ENCODE peak calls at places on chromosomes 12 and 14, in five cellular contexts. I, G, Y, K and R are unnamed samples.

GRCh38 chr12:71730936-71731335 is 23.7 kb upstream of the RAB21 start:
- DNase-seq in I (no peak), G (no peak), Y (no peak), K (no peak), R (no peak)

GRCh38 chr14:55794655-55795583 is 214.9 kb downstream of the KTN1 start:
- DNase-seq in I (no peak), G (no peak), Y (no peak), K (peak; percentile 28), R (no peak)

GRCh38 chr14:103897075-103897947 is 30.9 kb upstream of the TDRD9 start:
- DNase-seq in I (no peak), G (no peak), Y (no peak), K (no peak), R (peak; percentile 28)

GRCh38 chr12:106955377-106956047 is at the start of gene TMEM263:
- DNase-seq in I (peak; percentile 83), G (peak; percentile 100), Y (peak; percentile 90), K (peak; percentile 98), R (peak; percentile 91)

GRCh38 chr12:111753144-111753881 is 13.4 kb upstream of the ALDH2 start:
- DNase-seq in I (no peak), G (peak; percentile 95), Y (no peak), K (peak; percentile 86), R (peak; percentile 53)

GRCh38 chr12:13234045-13234641 is 37.6 kb downstream of the EMP1 start:
- DNase-seq in I (no peak), G (peak; percentile 46), Y (peak; percentile 13), K (peak; percentile 14), R (peak; percentile 34)

GRCh38 chr14:63730659-63731058 is 2.8 kb upstream of the SGPP1 start:
- DNase-seq in I (no peak), G (no peak), Y (no peak), K (no peak), R (no peak)

GRCh38 chr12:89999699-90000505 is 291.3 kb upstream of the ATP2B1 start:
- DNase-seq in I (no peak), G (no peak), Y (no peak), K (no peak), R (no peak)

GRCh38 chr12:94813314-94813713 is 163.0 kb upstream of the TMCC3 start:
- DNase-seq in I (no peak), G (no peak), Y (no peak), K (no peak), R (no peak)

GRCh38 chr14:101839236-101839635 is 77.7 kb downstream of the PPP2R5C start:
- DNase-seq in I (peak; percentile 57), G (no peak), Y (no peak), K (no peak), R (no peak)

GRCh38 chr12:38138225-38139221 is 178.1 kb upstream of the ALG10B start:
- DNase-seq in I (peak; percentile 23), G (peak; percentile 72), Y (no peak), K (peak; percentile 53), R (peak; percentile 60)

GRCh38 chr12:26187014-26187413 is 8.4 kb upstream of the SSPN start:
- DNase-seq in I (no peak), G (no peak), Y (no peak), K (no peak), R (no peak)

GRCh38 chr14:31243860-31244259 is 36.3 kb upstream of the HECTD1 start:
- DNase-seq in I (no peak), G (no peak), Y (no peak), K (no peak), R (no peak)

GRCh38 chr14:64217318-64217717 is 76.9 kb downstream of the ESR2 start:
- DNase-seq in I (no peak), G (peak; percentile 35), Y (no peak), K (no peak), R (no peak)

GRCh38 chr12:69977991-69978390 is 153.0 kb downstream of the MYRFL start:
- DNase-seq in I (no peak), G (no peak), Y (no peak), K (no peak), R (no peak)

GRCh38 chr14:91924871-91925726 is 22.4 kb downstream of the FBLN5 start:
- DNase-seq in I (no peak), G (no peak), Y (no peak), K (no peak), R (no peak)

GRCh38 chr14:99936738-99937474 is 128.3 kb upstream of the EVL start:
- DNase-seq in I (peak; percentile 62), G (no peak), Y (no peak), K (no peak), R (no peak)

GRCh38 chr12:122399592-122400373 is 22.7 kb downstream of the CLIP1 start:
- DNase-seq in I (no peak), G (peak; percentile 66), Y (no peak), K (peak; percentile 92), R (peak; percentile 91)

GRCh38 chr12:76033116-76034001 is 1.8 kb upstream of the PHLDA1 start:
- DNase-seq in I (no peak), G (no peak), Y (no peak), K (no peak), R (no peak)

DNA sequence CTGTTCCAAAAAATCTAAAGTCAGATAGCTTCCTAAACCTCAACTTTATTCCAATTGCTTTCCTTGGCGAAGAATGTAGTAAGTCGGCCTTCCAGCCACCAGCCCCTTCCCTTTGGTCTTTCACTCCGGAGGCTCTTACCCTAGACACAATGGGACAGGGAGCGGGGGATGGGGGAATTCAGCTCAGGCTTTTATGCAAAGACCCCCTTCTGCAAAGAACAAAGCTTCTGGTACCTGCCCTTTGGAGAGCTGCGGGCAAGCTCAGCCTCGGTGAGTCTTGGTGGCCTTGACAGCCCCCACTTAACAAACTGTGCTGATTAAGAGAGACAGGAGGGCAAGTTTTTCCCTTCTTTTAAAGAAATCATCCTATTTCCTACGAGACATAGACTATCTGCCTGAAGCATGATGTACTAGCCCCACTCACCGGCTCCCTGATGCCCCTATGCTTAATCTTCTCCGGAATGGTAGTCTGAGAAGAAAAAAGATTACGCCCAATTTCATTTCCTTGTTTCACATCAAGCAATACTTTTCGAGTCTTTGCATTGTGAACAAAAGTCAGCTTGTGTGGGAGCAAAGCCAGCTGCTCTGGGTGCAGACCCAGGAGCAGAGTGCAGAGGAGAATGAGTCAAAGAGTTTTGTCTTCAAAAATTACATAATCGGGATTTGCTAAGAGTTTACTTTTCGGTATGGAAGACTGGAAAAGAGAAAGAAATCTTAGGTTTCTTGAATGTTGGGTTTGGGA is 1.5 kb upstream of the NANOG start:
- DNase-seq in I (no peak), G (no peak), Y (peak; percentile 61), K (no peak), R (peak; percentile 9)
- TF ChIP-seq SIN3A in I (no peak), G (no peak), Y (no peak), K (no peak), R (no peak)

GRCh38 chr14:83594874-83595273 is 1935.1 kb upstream of the FLRT2 start:
- DNase-seq in I (no peak), G (no peak), Y (no peak), K (no peak), R (no peak)
- TF ChIP-seq CHD2 in I (no peak), G (no peak), Y (no peak), K (no peak), R (no peak)

GRCh38 chr12:81079280-81080076 is 1.6 kb downstream of the ACSS3 start:
- DNase-seq in I (no peak), G (no peak), Y (no peak), K (no peak), R (peak; percentile 66)
- H3K4me3 ChIP-seq in I (no peak overlapping the region), G (no peak overlapping the region), Y (peak overlapping the region; percentile 94), K (no peak overlapping the region), R (peak overlapping the region; percentile 65)

GRCh38 chr14:72513994-72514659 is 379.8 kb downstream of the DPF3 start:
- DNase-seq in I (no peak), G (peak; percentile 50), Y (no peak), K (peak; percentile 19), R (peak; percentile 7)

GRCh38 chr14:72514660-72515025 is 379.3 kb downstream of the DPF3 start:
- DNase-seq in I (no peak), G (no peak), Y (no peak), K (no peak), R (no peak)

GRCh38 chr14:72516936-72517408 is 376.9 kb downstream of the DPF3 start:
- DNase-seq in I (peak; percentile 53), G (peak; percentile 48), Y (peak; percentile 19), K (peak; percentile 13), R (peak; percentile 46)

GRCh38 chr14:72517736-72518135 is 376.2 kb downstream of the DPF3 start:
- DNase-seq in I (no peak), G (no peak), Y (no peak), K (no peak), R (no peak)

GRCh38 chr14:72515779-72516770 is 377.8 kb downstream of the DPF3 start:
- DNase-seq in I (no peak), G (no peak), Y (no peak), K (no peak), R (no peak)
- TF ChIP-seq SIN3A in I (no peak), G (no peak), Y (no peak), K (no peak), R (no peak)

DNA sequence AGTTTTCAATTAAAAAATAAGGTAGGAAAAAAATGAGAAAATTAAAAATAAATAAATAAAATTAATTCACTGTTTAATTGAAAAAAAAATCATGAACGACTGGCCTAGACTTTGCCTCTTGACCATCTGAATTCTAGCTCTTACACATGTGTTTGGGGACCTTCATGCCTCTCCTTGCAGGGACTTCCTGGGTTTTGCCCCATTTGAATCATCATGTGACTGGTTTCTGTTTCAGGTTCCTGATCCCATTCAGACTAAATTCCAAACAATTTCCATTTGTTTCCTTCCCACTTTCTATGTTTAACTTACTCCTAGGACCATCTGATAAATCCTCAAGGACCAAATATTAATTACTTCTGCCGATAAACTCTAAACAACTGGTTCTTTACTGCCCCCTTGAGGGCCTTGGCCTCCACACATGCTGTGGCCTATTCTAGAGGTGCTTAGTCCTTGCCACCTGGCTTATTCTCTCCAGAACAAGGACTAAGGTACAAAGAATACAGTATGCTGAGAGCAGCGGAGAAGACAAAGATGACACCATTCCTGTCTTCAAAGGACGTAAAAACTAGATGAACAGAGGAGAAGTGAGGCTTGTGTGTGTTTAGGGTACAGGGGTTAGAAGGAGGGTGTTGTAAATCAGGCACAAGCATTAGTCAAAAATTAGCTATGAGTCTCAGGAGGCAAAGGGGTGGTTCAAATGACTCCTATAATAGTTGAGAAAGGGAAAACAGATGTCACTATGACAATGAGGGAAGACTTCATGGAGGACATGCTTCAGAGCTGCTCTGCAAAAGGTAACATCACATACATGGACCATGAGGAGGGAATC is 125.8 kb upstream of the AVPR1A start:
- DNase-seq in I (no peak), G (peak; percentile 5), Y (peak; percentile 38), K (peak; percentile 13), R (peak; percentile 44)
- TF ChIP-seq CHD2 in I (no peak), G (no peak), Y (no peak), K (no peak), R (no peak)

GRCh38 chr12:6716874-6717437 is 6.9 kb upstream of the COPS7A start:
- DNase-seq in I (no peak), G (no peak), Y (no peak), K (no peak), R (no peak)

GRCh38 chr12:6725350-6725749 is 1.5 kb downstream of the COPS7A start:
- DNase-seq in I (no peak), G (no peak), Y (no peak), K (no peak), R (no peak)

GRCh38 chr12:6723607-6724408 is at the start of gene COPS7A:
- DNase-seq in I (peak; percentile 97), G (peak; percentile 96), Y (peak; percentile 98), K (peak; percentile 95), R (peak; percentile 97)

GRCh38 chr12:6724409-6724797 is 557 bp downstream of the COPS7A start:
- DNase-seq in I (no peak), G (peak; percentile 55), Y (no peak), K (no peak), R (peak; percentile 20)

GRCh38 chr12:6722863-6723262 is 983 bp upstream of the COPS7A start:
- DNase-seq in I (no peak), G (no peak), Y (no peak), K (no peak), R (no peak)
- H3K4me3 ChIP-seq in I (peak overlapping the region; percentile 91), G (no peak overlapping the region), Y (peak overlapping the region; percentile 80), K (peak overlapping the region; percentile 54), R (peak overlapping the region; percentile 93)

GRCh38 chr14:79369359-79370332 is 841.7 kb downstream of the DIO2 start:
- DNase-seq in I (no peak), G (peak; percentile 11), Y (no peak), K (no peak), R (no peak)
- TF ChIP-seq SIN3A in I (no peak), G (peak; percentile 78), Y (no peak), K (no peak), R (no peak)